ENCODE peak calls at places on chromosome 16, in six cellular contexts. M, E, I, B, D and Y are unnamed samples.
A peak's percentile ranks its signal among the peaks of the same experiment; 100 is the strongest.

GRCh38 chr16:81451753-81452680 is 7.4 kb downstream of the CMIP start:
- DNase-seq in M (no peak), E (no peak), I (no peak), B (no peak), D (no peak), Y (no peak)

GRCh38 chr16:71788578-71788977 is 20.1 kb downstream of the AP1G1 start:
- DNase-seq in M (no peak), E (no peak), I (no peak), B (no peak), D (no peak), Y (no peak)

GRCh38 chr16:83473926-83474660 is 333.7 kb upstream of the HSBP1 start:
- DNase-seq in M (no peak), E (no peak), I (no peak), B (no peak), D (no peak), Y (no peak)

GRCh38 chr16:70529051-70529777 is 5.6 kb downstream of the SF3B3 start:
- DNase-seq in M (no peak), E (peak; percentile 41), I (no peak), B (no peak), D (no peak), Y (no peak)

GRCh38 chr16:16100631-16101030 is 122.7 kb downstream of the ABCC6 start:
- DNase-seq in M (no peak), E (no peak), I (no peak), B (no peak), D (no peak), Y (no peak)

GRCh38 chr16:82660078-82660645 is 33.4 kb downstream of the CDH13 start:
- DNase-seq in M (no peak), E (no peak), I (no peak), B (no peak), D (peak; percentile 29), Y (no peak)

GRCh38 chr16:30603945-30604315 is 6.3 kb downstream of the ZNF689 start:
- DNase-seq in M (no peak), E (no peak), I (no peak), B (no peak), D (no peak), Y (no peak)

GRCh38 chr16:56795011-56795410 is 65.1 kb downstream of the NUP93 start:
- DNase-seq in M (no peak), E (no peak), I (no peak), B (no peak), D (no peak), Y (no peak)

GRCh38 chr16:89094252-89094901 is 725 bp downstream of the ACSF3 start:
- DNase-seq in M (no peak), E (peak; percentile 19), I (no peak), B (no peak), D (no peak), Y (no peak)

GRCh38 chr16:2296662-2297505 is 29.0 kb upstream of the RNPS1 start:
- DNase-seq in M (no peak), E (peak; percentile 49), I (no peak), B (peak; percentile 36), D (no peak), Y (peak; percentile 0)

GRCh38 chr16:17845031-17845430 is 374.3 kb upstream of the XYLT1 start:
- DNase-seq in M (no peak), E (no peak), I (no peak), B (no peak), D (no peak), Y (no peak)

GRCh38 chr16:87608400-87608985 is 6.2 kb downstream of the JPH3 start:
- DNase-seq in M (no peak), E (peak; percentile 67), I (peak; percentile 12), B (no peak), D (peak; percentile 22), Y (no peak)